ENCODE peak calls at places on chromosomes 11 and 22, in five cellular contexts. O is cardiac muscle cell; P is activated T-cell treated with anti-CD3 and anti-CD28 coated beads for 48 hours; Y is stimulated activated CD4-positive, alpha-beta T cell treated with anti-CD3 and anti-CD28 coated beads, Interleukin-1b, Interleukin-23, amount 100 ng/mL, for 1 hour; I is HCEC 1CT. T is an unnamed sample.

GRCh38 chr11:126543691-126544090 is 188.2 kb downstream of the ST3GAL4 start:
- DNase-seq in O (no peak), P (no peak), Y (no peak), I (no peak), T (no peak)

GRCh38 chr11:10937416-10937815 is 79.6 kb upstream of the ZBED5 start:
- DNase-seq in O (no peak), P (no peak), Y (no peak), I (no peak), T (no peak)

GRCh38 chr22:39524753-39525657 is 4.6 kb downstream of the ATF4 start:
- DNase-seq in O (no peak), P (no peak), Y (no peak), I (no peak), T (no peak)

GRCh38 chr22:41333806-41334205 is 32.5 kb downstream of the ZC3H7B start:
- DNase-seq in O (no peak), P (no peak), Y (no peak), I (no peak), T (no peak)

GRCh38 chr11:44140805-44141204 is 45.3 kb downstream of the EXT2 start:
- DNase-seq in O (no peak), P (no peak), Y (no peak), I (no peak), T (no peak)

GRCh38 chr11:83046626-83047172 is 25.0 kb downstream of the RAB30 start:
- DNase-seq in O (peak; percentile 15), P (no peak), Y (no peak), I (peak; percentile 41), T (no peak)

GRCh38 chr11:122733301-122733686 is 77.8 kb downstream of the UBASH3B start:
- DNase-seq in O (peak; percentile 87), P (no peak), Y (no peak), I (no peak), T (no peak)

GRCh38 chr22:45450931-45451651 is 37.6 kb downstream of the RIBC2 start:
- DNase-seq in O (peak; percentile 88), P (no peak), Y (no peak), I (peak; percentile 95), T (no peak)

GRCh38 chr11:43631732-43632131 is 48.8 kb upstream of the HSD17B12 start:
- DNase-seq in O (no peak), P (no peak), Y (no peak), I (no peak), T (no peak)

GRCh38 chr22:19892249-19892879 is 37.7 kb upstream of the GNB1L start:
- DNase-seq in O (peak; percentile 63), P (peak; percentile 63), Y (no peak), I (peak; percentile 31), T (no peak)

GRCh38 chr11:106391771-106392412 is 314.4 kb downstream of the AASDHPPT start:
- DNase-seq in O (peak; percentile 74), P (no peak), Y (no peak), I (peak; percentile 79), T (no peak)

GRCh38 chr22:45629469-45630089 is 42.1 kb upstream of the ATXN10 start:
- DNase-seq in O (no peak), P (no peak), Y (no peak), I (no peak), T (no peak)

GRCh38 chr22:40635008-40635939 is 1.2 kb downstream of the MRTFA start:
- DNase-seq in O (peak; percentile 37), P (no peak), Y (no peak), I (peak; percentile 9), T (no peak)

GRCh38 chr11:81420668-81421550 is 1312.8 kb downstream of the FAM181B start:
- DNase-seq in O (no peak), P (no peak), Y (no peak), I (no peak), T (no peak)

GRCh38 chr22:31350410-31350863 is 4.3 kb upstream of the PATZ1 start:
- DNase-seq in O (peak; percentile 45), P (no peak), Y (no peak), I (no peak), T (no peak)

GRCh38 chr11:117716652-117717440 is 80.2 kb downstream of the DSCAML1 start:
- DNase-seq in O (no peak), P (no peak), Y (no peak), I (no peak), T (no peak)

GRCh38 chr11:57407521-57407920 is 17.1 kb upstream of the PRG2 start:
- DNase-seq in O (no peak), P (no peak), Y (no peak), I (no peak), T (no peak)

GRCh38 chr11:27158763-27159679 is 118.4 kb downstream of the BBOX1 start:
- DNase-seq in O (peak; percentile 86), P (no peak), Y (no peak), I (peak; percentile 84), T (peak; percentile 65)

GRCh38 chr11:119414321-119414720 is 8.7 kb downstream of the THY1 start:
- DNase-seq in O (no peak), P (no peak), Y (no peak), I (no peak), T (no peak)

GRCh38 chr11:132078677-132079076 is 708.3 kb downstream of the NTM start:
- DNase-seq in O (no peak), P (no peak), Y (no peak), I (no peak), T (no peak)

GRCh38 chr22:38422615-38423511 is 32.1 kb downstream of the KCNJ4 start:
- DNase-seq in O (no peak), P (no peak), Y (no peak), I (no peak), T (no peak)

GRCh38 chr11:94926271-94926625 is 47.1 kb downstream of the CWC15 start:
- DNase-seq in O (no peak), P (no peak), Y (no peak), I (peak; percentile 14), T (no peak)

GRCh38 chr22:27112273-27112672 is 454.9 kb downstream of the MIAT start:
- DNase-seq in O (no peak), P (no peak), Y (no peak), I (no peak), T (no peak)

GRCh38 chr11:92886243-92886905 is 83.1 kb upstream of the MTNR1B start:
- DNase-seq in O (peak; percentile 72), P (peak; percentile 1), Y (no peak), I (peak; percentile 34), T (peak; percentile 37)

GRCh38 chr11:57394203-57394602 is 3.8 kb upstream of the PRG2 start:
- DNase-seq in O (no peak), P (no peak), Y (no peak), I (no peak), T (no peak)

T was measured in NCI-H1930.